ENCODE peak calls at places on chromosomes 2 and 18, in four cellular contexts. One of them, this sample, is unnamed.

GRCh38 chr18:801137-801536 is 10.9 kb downstream of the YES1 start:
- DNase-seq in K562: no peak
- DNase-seq in HepG2: no peak
- DNase-seq in HCT116: no peak
- DNase-seq in this sample: no peak

GRCh38 chr2:227597993-227598392 is 700 bp upstream of the SCYGR2 start:
- DNase-seq in K562: no peak
- DNase-seq in HepG2: peak; percentile 18
- DNase-seq in HCT116: peak; percentile 12
- DNase-seq in this sample: no peak

GRCh38 chr2:151071382-151071781 is 190.3 kb downstream of the RBM43 start:
- DNase-seq in K562: no peak
- DNase-seq in HepG2: no peak
- DNase-seq in HCT116: peak; percentile 10
- DNase-seq in this sample: no peak

GRCh38 chr2:159187095-159187494 is 99.4 kb downstream of the WDSUB1 start:
- DNase-seq in K562: no peak
- DNase-seq in HepG2: no peak
- DNase-seq in HCT116: no peak
- DNase-seq in this sample: no peak

GRCh38 chr18:26549486-26550435 is 1.4 kb upstream of the KCTD1 start:
- DNase-seq in K562: no peak
- DNase-seq in HepG2: peak; percentile 12
- DNase-seq in HCT116: peak; percentile 53
- DNase-seq in this sample: no peak

GRCh38 chr18:48399303-48400075 is 9.7 kb downstream of the ZBTB7C start:
- DNase-seq in K562: no peak
- DNase-seq in HepG2: no peak
- DNase-seq in HCT116: no peak
- DNase-seq in this sample: no peak

GRCh38 chr18:55124078-55124477 is 164.8 kb upstream of the CCDC68 start:
- DNase-seq in K562: no peak
- DNase-seq in HepG2: no peak
- DNase-seq in HCT116: no peak
- DNase-seq in this sample: no peak

GRCh38 chr2:183242937-183243336 is 118.7 kb downstream of the NUP35 start:
- DNase-seq in K562: no peak
- DNase-seq in HepG2: no peak
- DNase-seq in HCT116: no peak
- DNase-seq in this sample: no peak

GRCh38 chr18:8685141-8685913 is 20.0 kb upstream of the MTCL1 start:
- DNase-seq in K562: no peak
- DNase-seq in HepG2: no peak
- DNase-seq in HCT116: no peak
- DNase-seq in this sample: no peak

GRCh38 chr18:44841221-44841620 is 160.5 kb downstream of the SETBP1 start:
- DNase-seq in K562: no peak
- DNase-seq in HepG2: no peak
- DNase-seq in HCT116: no peak
- DNase-seq in this sample: no peak

GRCh38 chr2:179946346-179946745 is 60.8 kb downstream of the CWC22 start:
- DNase-seq in K562: no peak
- DNase-seq in HepG2: no peak
- DNase-seq in HCT116: no peak
- DNase-seq in this sample: no peak

GRCh38 chr2:122179492-122180070 is 424.1 kb downstream of the TSN start:
- DNase-seq in K562: no peak
- DNase-seq in HepG2: no peak
- DNase-seq in HCT116: no peak
- DNase-seq in this sample: no peak

GRCh38 chr2:162277344-162277743 is 34.1 kb upstream of the FAP start:
- DNase-seq in K562: no peak
- DNase-seq in HepG2: no peak
- DNase-seq in HCT116: no peak
- DNase-seq in this sample: no peak

GRCh38 chr2:161204846-161205245 is 44.6 kb downstream of the TANK start:
- DNase-seq in K562: no peak
- DNase-seq in HepG2: no peak
- DNase-seq in HCT116: no peak
- DNase-seq in this sample: no peak

GRCh38 chr18:48637081-48637990 is 98.5 kb downstream of the CTIF start:
- DNase-seq in K562: no peak
- DNase-seq in HepG2: no peak
- DNase-seq in HCT116: no peak
- DNase-seq in this sample: no peak

GRCh38 chr2:102107741-102108070 is 34.8 kb upstream of the IL1R1 start:
- DNase-seq in K562: no peak
- DNase-seq in HepG2: peak; percentile 98
- DNase-seq in HCT116: no peak
- DNase-seq in this sample: no peak

GRCh38 chr2:9207641-9208301 is 1.2 kb downstream of the ASAP2 start:
- DNase-seq in K562: no peak
- DNase-seq in HepG2: no peak
- DNase-seq in HCT116: no peak
- DNase-seq in this sample: no peak

GRCh38 chr2:205675861-205676516 is 6.3 kb upstream of the NRP2 start:
- DNase-seq in K562: no peak
- DNase-seq in HepG2: peak; percentile 60
- DNase-seq in HCT116: peak; percentile 53
- DNase-seq in this sample: no peak

GRCh38 chr2:37683241-37683640 is 11.8 kb upstream of the CDC42EP3 start:
- DNase-seq in K562: no peak
- DNase-seq in HepG2: no peak
- DNase-seq in HCT116: no peak
- DNase-seq in this sample: no peak

GRCh38 chr2:142131016-142131714 is at the start of gene LRP1B:
- DNase-seq in K562: no peak
- DNase-seq in HepG2: peak; percentile 37
- DNase-seq in HCT116: no peak
- DNase-seq in this sample: no peak

GRCh38 chr2:38528008-38528442 is 74.7 kb downstream of the HNRNPLL start:
- DNase-seq in K562: no peak
- DNase-seq in HepG2: peak; percentile 36
- DNase-seq in HCT116: no peak
- DNase-seq in this sample: no peak

GRCh38 chr2:109373791-109374547 is 239.8 kb downstream of the SEPTIN10 start:
- DNase-seq in K562: no peak
- DNase-seq in HepG2: no peak
- DNase-seq in HCT116: no peak
- DNase-seq in this sample: no peak

GRCh38 chr18:5546660-5547059 is 2.9 kb upstream of the EPB41L3 start:
- DNase-seq in K562: no peak
- DNase-seq in HepG2: no peak
- DNase-seq in HCT116: no peak
- DNase-seq in this sample: no peak

GRCh38 chr2:7057865-7058400 is 140.7 kb downstream of the RNF144A start:
- DNase-seq in K562: no peak
- DNase-seq in HepG2: no peak
- DNase-seq in HCT116: no peak
- DNase-seq in this sample: no peak

GRCh38 chr2:228263156-228263555 is 81.7 kb upstream of the SPHKAP start:
- DNase-seq in K562: no peak
- DNase-seq in HepG2: no peak
- DNase-seq in HCT116: no peak
- DNase-seq in this sample: no peak

GRCh38 chr2:28398101-28398834 is 5.6 kb downstream of the FOSL2 start:
- DNase-seq in K562: no peak
- DNase-seq in HepG2: no peak
- DNase-seq in HCT116: no peak
- DNase-seq in this sample: no peak

GRCh38 chr2:45616663-45617411 is 5.8 kb upstream of the SRBD1 start:
- DNase-seq in K562: no peak
- DNase-seq in HepG2: no peak
- DNase-seq in HCT116: no peak
- DNase-seq in this sample: no peak

GRCh38 chr2:238922435-238922834 is 74.5 kb downstream of the TWIST2 start:
- DNase-seq in K562: no peak
- DNase-seq in HepG2: no peak
- DNase-seq in HCT116: no peak
- DNase-seq in this sample: no peak

GRCh38 chr2:181457741-181458425 is 697 bp downstream of the ITGA4 start:
- DNase-seq in K562: no peak
- DNase-seq in HepG2: no peak
- DNase-seq in HCT116: no peak
- DNase-seq in this sample: no peak

GRCh38 chr2:28217042-28217740 is 175.5 kb upstream of the FOSL2 start:
- DNase-seq in K562: no peak
- DNase-seq in HepG2: no peak
- DNase-seq in HCT116: no peak
- DNase-seq in this sample: no peak

DNA sequence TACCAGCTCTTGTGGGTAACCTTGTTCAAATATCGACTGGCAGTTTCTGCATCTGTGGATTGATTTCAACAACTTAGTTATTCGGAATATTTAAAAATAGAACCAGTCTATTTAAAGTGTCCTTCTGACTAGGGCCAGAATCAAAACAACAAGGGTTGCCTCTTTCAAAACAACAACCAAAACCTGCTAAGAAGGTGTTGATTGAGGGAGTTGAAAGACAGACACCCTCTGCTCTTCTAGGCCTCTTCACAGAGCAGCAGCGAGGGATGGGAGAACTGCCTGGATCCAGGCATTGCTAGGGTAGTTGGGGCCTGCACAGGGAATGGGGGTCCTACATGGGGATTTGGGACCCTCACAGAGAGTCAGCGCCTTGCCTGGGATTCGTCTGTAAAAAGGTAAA is 19.8 kb downstream of the TTR start:
- DNase-seq in K562: no peak
- DNase-seq in HepG2: no peak
- DNase-seq in HCT116: no peak
- DNase-seq in this sample: no peak
- TF ChIP-seq SIN3A in K562: no peak
- TF ChIP-seq SIN3A in HepG2: no peak
- TF ChIP-seq SIN3A in HCT116: no peak
- TF ChIP-seq SIN3A in this sample: no peak

GRCh38 chr2:169141713-169142352 is 72.5 kb downstream of the DHRS9 start:
- DNase-seq in K562: peak; percentile 76
- DNase-seq in HepG2: peak; percentile 46
- DNase-seq in HCT116: peak; percentile 49
- DNase-seq in this sample: peak; percentile 52
- TF ChIP-seq TCF7L2 in K562: no peak
- TF ChIP-seq TCF7L2 in HepG2: no peak
- TF ChIP-seq TCF7L2 in HCT116: no peak
- TF ChIP-seq TCF7L2 in this sample: no peak

GRCh38 chr2:10552220-10552870 is 104.2 kb upstream of the ODC1 start:
- DNase-seq in K562: no peak
- DNase-seq in HepG2: no peak
- DNase-seq in HCT116: no peak
- DNase-seq in this sample: no peak
- TF ChIP-seq CTCF in K562: no peak
- TF ChIP-seq CTCF in HepG2: peak; percentile 17
- TF ChIP-seq CTCF in HCT116: no peak
- TF ChIP-seq CTCF in this sample: no peak

DNA sequence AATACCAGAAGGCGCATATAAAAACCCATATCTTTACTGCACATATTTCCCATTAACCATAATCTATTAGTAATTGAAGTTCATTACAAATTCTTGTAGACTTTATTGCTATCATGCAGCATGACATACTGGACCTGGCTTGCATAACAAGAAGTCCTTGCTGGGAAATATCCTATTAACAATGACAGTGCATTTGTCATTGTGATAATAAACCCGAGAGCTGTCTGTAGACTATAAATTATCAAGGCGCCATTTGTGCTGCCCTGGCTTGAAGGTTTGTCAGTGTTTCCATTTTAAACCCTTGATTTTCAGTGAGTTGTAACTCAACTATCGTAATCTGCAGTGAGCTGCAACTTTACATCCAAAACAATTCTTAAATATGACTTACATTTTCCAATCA is 59.0 kb downstream of the HNMT start:
- DNase-seq in K562: no peak
- DNase-seq in HepG2: no peak
- DNase-seq in HCT116: no peak
- DNase-seq in this sample: no peak
- TF ChIP-seq SIN3A in K562: no peak
- TF ChIP-seq SIN3A in HepG2: no peak
- TF ChIP-seq SIN3A in HCT116: no peak
- TF ChIP-seq SIN3A in this sample: no peak

DNA sequence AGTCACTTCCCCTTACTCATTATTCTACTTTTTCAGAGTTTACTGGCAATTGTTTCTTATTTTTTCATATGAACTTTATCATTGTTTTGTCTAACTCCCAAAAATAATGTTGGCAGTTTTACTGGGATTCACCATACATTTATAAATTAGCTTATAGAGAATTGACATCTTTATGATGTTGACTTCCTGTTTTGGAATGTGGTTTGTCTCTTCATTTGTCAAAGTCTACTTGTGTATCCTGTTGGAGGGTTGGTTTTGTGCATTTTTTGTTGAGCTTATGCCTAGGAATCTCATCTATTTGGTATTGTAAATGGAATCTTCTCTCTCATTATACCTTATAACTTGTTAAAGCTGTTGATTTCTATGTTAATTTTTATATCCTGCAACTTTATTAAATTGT is 16.4 kb downstream of the EPC2 start:
- DNase-seq in K562: no peak
- DNase-seq in HepG2: no peak
- DNase-seq in HCT116: no peak
- DNase-seq in this sample: no peak
- TF ChIP-seq TCF7L2 in K562: no peak
- TF ChIP-seq TCF7L2 in HepG2: no peak
- TF ChIP-seq TCF7L2 in HCT116: no peak
- TF ChIP-seq TCF7L2 in this sample: no peak